ENCODE peak calls at places on chromosome 9, in five cellular contexts. One of them, this sample, is unnamed.

GRCh38 chr9:110013064-110013463 is 194.9 kb downstream of the C9orf152 start:
- DNase-seq in substantia nigra: no peak
- DNase-seq in activated naive CD4-positive, alpha-beta T cell: no peak
- DNase-seq in astrocyte of the cerebellum: no peak
- DNase-seq in fibroblast of lung: no peak
- DNase-seq in this sample: no peak

GRCh38 chr9:120712539-120713031 is 1.7 kb downstream of the MEGF9 start:
- DNase-seq in substantia nigra: no peak
- DNase-seq in activated naive CD4-positive, alpha-beta T cell: no peak
- DNase-seq in astrocyte of the cerebellum: no peak
- DNase-seq in fibroblast of lung: no peak
- DNase-seq in this sample: no peak

GRCh38 chr9:114035845-114036785 is 42.0 kb downstream of the AMBP start:
- DNase-seq in substantia nigra: no peak
- DNase-seq in activated naive CD4-positive, alpha-beta T cell: no peak
- DNase-seq in astrocyte of the cerebellum: no peak
- DNase-seq in fibroblast of lung: no peak
- DNase-seq in this sample: no peak

GRCh38 chr9:19446361-19446861 is 37.6 kb downstream of the ACER2 start:
- DNase-seq in substantia nigra: no peak
- DNase-seq in activated naive CD4-positive, alpha-beta T cell: no peak
- DNase-seq in astrocyte of the cerebellum: no peak
- DNase-seq in fibroblast of lung: no peak
- DNase-seq in this sample: no peak

GRCh38 chr9:94586814-94587213 is 6.8 kb downstream of the FBP2 start:
- DNase-seq in substantia nigra: no peak
- DNase-seq in activated naive CD4-positive, alpha-beta T cell: no peak
- DNase-seq in astrocyte of the cerebellum: no peak
- DNase-seq in fibroblast of lung: no peak
- DNase-seq in this sample: no peak

GRCh38 chr9:116870566-116870965 is 183.5 kb downstream of the TRIM32 start:
- DNase-seq in substantia nigra: no peak
- DNase-seq in activated naive CD4-positive, alpha-beta T cell: no peak
- DNase-seq in astrocyte of the cerebellum: no peak
- DNase-seq in fibroblast of lung: no peak
- DNase-seq in this sample: no peak

GRCh38 chr9:99783799-99784198 is 37.9 kb upstream of the NR4A3 start:
- DNase-seq in substantia nigra: no peak
- DNase-seq in activated naive CD4-positive, alpha-beta T cell: no peak
- DNase-seq in astrocyte of the cerebellum: no peak
- DNase-seq in fibroblast of lung: no peak
- DNase-seq in this sample: no peak

GRCh38 chr9:130659699-130660248 is 4.6 kb upstream of the PRDM12 start:
- DNase-seq in substantia nigra: no peak
- DNase-seq in activated naive CD4-positive, alpha-beta T cell: no peak
- DNase-seq in astrocyte of the cerebellum: no peak
- DNase-seq in fibroblast of lung: no peak
- DNase-seq in this sample: no peak

GRCh38 chr9:129640086-129640870 is 1.7 kb downstream of the ASB6 start:
- DNase-seq in substantia nigra: no peak
- DNase-seq in activated naive CD4-positive, alpha-beta T cell: no peak
- DNase-seq in astrocyte of the cerebellum: peak
- DNase-seq in fibroblast of lung: peak
- DNase-seq in this sample: no peak

GRCh38 chr9:96038914-96039313 is 163.4 kb downstream of the ERCC6L2 start:
- DNase-seq in substantia nigra: no peak
- DNase-seq in activated naive CD4-positive, alpha-beta T cell: no peak
- DNase-seq in astrocyte of the cerebellum: no peak
- DNase-seq in fibroblast of lung: no peak
- DNase-seq in this sample: no peak

GRCh38 chr9:123460091-123460490 is 104.1 kb downstream of the CRB2 start:
- DNase-seq in substantia nigra: no peak
- DNase-seq in activated naive CD4-positive, alpha-beta T cell: no peak
- DNase-seq in astrocyte of the cerebellum: no peak
- DNase-seq in fibroblast of lung: no peak
- DNase-seq in this sample: no peak

This sample was measured in brain pericyte.